ENCODE peak calls at places on chromosomes 3 and 15, in four cellular contexts. S is astrocyte of the spinal cord; Y is stomach; V is CD4-positive, alpha-beta T cell. L is an unnamed sample.

GRCh38 chr15:59367022-59367451 is 5.6 kb downstream of the MYO1E start:
- DNase-seq in S (no peak), Y (no peak), V (no peak), L (no peak)

GRCh38 chr3:154421067-154421466 is 8.9 kb downstream of the GPR149 start:
- DNase-seq in S (no peak), Y (no peak), V (no peak), L (no peak)

GRCh38 chr3:174815750-174816149 is 43.4 kb upstream of the NAALADL2 start:
- DNase-seq in S (no peak), Y (no peak), V (no peak), L (no peak)

GRCh38 chr3:10563396-10563795 is 58.0 kb upstream of the ATP2B2 start:
- DNase-seq in S (no peak), Y (no peak), V (no peak), L (no peak)

GRCh38 chr3:147410518-147411234 is 1.5 kb downstream of the ZIC1 start:
- DNase-seq in S (peak), Y (no peak), V (no peak), L (no peak)

GRCh38 chr3:133444071-133444774 is 44.4 kb downstream of the BFSP2 start:
- DNase-seq in S (peak), Y (peak), V (no peak), L (no peak)

GRCh38 chr3:171028779-171029232 is 2.3 kb upstream of the SLC2A2 start:
- DNase-seq in S (peak), Y (no peak), V (no peak), L (no peak)

GRCh38 chr3:143291826-143292447 is 172.4 kb downstream of the CHST2 start:
- DNase-seq in S (no peak), Y (no peak), V (no peak), L (no peak)

GRCh38 chr3:67362686-67363085 is 291.7 kb downstream of the SUCLG2 start:
- DNase-seq in S (no peak), Y (no peak), V (no peak), L (no peak)

GRCh38 chr3:21059409-21059808 is 691.6 kb downstream of the ZNF385D start:
- DNase-seq in S (no peak), Y (no peak), V (no peak), L (no peak)

GRCh38 chr3:33211444-33211843 is 7.2 kb downstream of the SUSD5 start:
- DNase-seq in S (peak), Y (no peak), V (no peak), L (peak)

GRCh38 chr3:71641669-71642068 is 58.1 kb upstream of the FOXP1 start:
- DNase-seq in S (no peak), Y (no peak), V (no peak), L (no peak)

GRCh38 chr3:72375237-72376154 is 472.7 kb downstream of the SHQ1 start:
- DNase-seq in S (no peak), Y (no peak), V (no peak), L (no peak)

GRCh38 chr15:43285609-43286037 is 18.9 kb upstream of the TGM5 start:
- DNase-seq in S (peak), Y (peak), V (peak), L (no peak)

GRCh38 chr15:92910451-92910850 is 10.3 kb downstream of the CHD2 start:
- DNase-seq in S (no peak), Y (no peak), V (no peak), L (no peak)

GRCh38 chr3:16890605-16891333 is 6.0 kb downstream of the PLCL2 start:
- DNase-seq in S (peak), Y (no peak), V (no peak), L (no peak)

GRCh38 chr3:139466369-139466768 is 9.9 kb downstream of the RBP2 start:
- DNase-seq in S (no peak), Y (no peak), V (no peak), L (no peak)

GRCh38 chr15:39730552-39730951 is 52.1 kb downstream of the FSIP1 start:
- DNase-seq in S (no peak), Y (no peak), V (no peak), L (no peak)

GRCh38 chr3:33826688-33827087 is 28.3 kb downstream of the PDCD6IP start:
- DNase-seq in S (peak), Y (no peak), V (no peak), L (no peak)

GRCh38 chr3:13556937-13557336 is 8.0 kb downstream of the FBLN2 start:
- DNase-seq in S (no peak), Y (no peak), V (no peak), L (no peak)

GRCh38 chr3:12706504-12707253 is 42.8 kb upstream of the RAF1 start:
- DNase-seq in S (peak), Y (peak), V (peak), L (no peak)

GRCh38 chr3:127408022-127408683 is 120.3 kb upstream of the PRR20G start:
- DNase-seq in S (no peak), Y (peak), V (no peak), L (no peak)

DNA sequence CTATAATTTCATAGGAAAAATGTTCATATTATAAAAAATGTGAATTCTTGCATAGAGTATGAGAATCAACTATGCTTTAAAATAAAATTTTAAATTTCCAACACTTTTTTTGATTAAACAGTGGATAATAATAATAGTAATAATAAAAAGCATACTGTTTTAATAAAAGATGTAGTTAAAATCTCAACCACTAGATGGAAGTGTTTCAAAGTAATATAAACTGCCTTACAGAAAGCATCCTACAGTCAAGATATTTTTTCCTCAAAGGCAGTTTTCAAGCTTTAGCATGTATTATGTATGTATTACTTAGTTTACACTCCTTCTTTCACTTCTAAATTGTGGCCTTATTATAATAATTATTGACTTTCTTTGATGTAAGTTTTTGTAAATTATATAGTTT is 217.5 kb downstream of the CHL1 start:
- DNase-seq in S (peak), Y (no peak), V (no peak), L (no peak)
- TF ChIP-seq CTCF in S (peak), Y (no peak), V (peak), L (peak)

GRCh38 chr3:119524931-119525662 is 26.8 kb downstream of the TIMMDC1 start:
- DNase-seq in S (peak), Y (no peak), V (no peak), L (no peak)
- TF ChIP-seq CTCF in S (peak), Y (no peak), V (no peak), L (no peak)

DNA sequence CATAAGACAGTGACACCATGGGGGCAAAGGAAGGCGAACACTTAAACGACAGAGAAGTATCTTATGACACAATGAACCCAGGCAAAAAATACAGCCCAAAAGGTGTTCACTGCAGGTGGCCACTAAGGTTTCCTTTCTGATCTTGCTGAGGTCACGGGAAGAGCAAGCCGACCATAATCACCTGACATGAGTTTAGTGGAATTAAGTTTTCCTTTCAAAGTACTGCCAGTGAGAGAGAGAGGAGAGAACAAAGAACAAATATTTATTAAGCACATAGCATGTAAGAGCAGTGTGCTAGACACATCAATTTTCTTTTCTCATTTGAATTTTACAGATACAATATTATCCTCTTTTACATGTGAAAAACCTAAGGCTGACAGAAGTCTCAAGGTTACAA is 102.3 kb downstream of the NR1I2 start:
- DNase-seq in S (no peak), Y (no peak), V (no peak), L (no peak)
- TF ChIP-seq CTCF in S (no peak), Y (no peak), V (no peak), L (no peak)

GRCh38 chr3:40456279-40456939 is 730 bp upstream of the RPL14 start:
- DNase-seq in S (no peak), Y (no peak), V (no peak), L (no peak)

GRCh38 chr3:40455328-40455727 is 1.8 kb upstream of the RPL14 start:
- DNase-seq in S (no peak), Y (no peak), V (no peak), L (no peak)

GRCh38 chr3:40453933-40454332 is 3.2 kb upstream of the RPL14 start:
- DNase-seq in S (no peak), Y (no peak), V (no peak), L (no peak)

GRCh38 chr3:40456940-40457823 is at the start of gene RPL14:
- DNase-seq in S (peak), Y (peak), V (peak), L (peak)

GRCh38 chr3:40458473-40458872 is 1.3 kb downstream of the RPL14 start:
- DNase-seq in S (no peak), Y (no peak), V (no peak), L (no peak)
- TF ChIP-seq CTCF in S (no peak), Y (no peak), V (no peak), L (no peak)

L was measured in left lung.